ENCODE peak calls at places on chromosomes 7 and 10, in six cellular contexts. M, I, S, Y, L and G are unnamed samples.

GRCh38 chr7:107999814-108000560 is 3.0 kb downstream of the LAMB1 start:
- DNase-seq in M (peak; percentile 45), I (peak; percentile 49), S (no peak), Y (no peak), L (no peak), G (no peak)

GRCh38 chr7:123674399-123675091 is 18.9 kb downstream of the LMOD2 start:
- DNase-seq in M (no peak), I (peak; percentile 30), S (no peak), Y (no peak), L (no peak), G (no peak)

GRCh38 chr10:86163522-86164215 is 202.9 kb downstream of the GRID1 start:
- DNase-seq in M (peak; percentile 44), I (no peak), S (no peak), Y (no peak), L (no peak), G (peak; percentile 6)

GRCh38 chr7:44123190-44124003 is at the start of gene POLD2:
- DNase-seq in M (peak; percentile 95), I (peak; percentile 93), S (peak; percentile 95), Y (peak; percentile 98), L (peak; percentile 86), G (peak; percentile 98)

GRCh38 chr7:2870471-2870941 is 26.4 kb upstream of the GNA12 start:
- DNase-seq in M (peak; percentile 87), I (peak; percentile 75), S (peak; percentile 52), Y (no peak), L (no peak), G (no peak)

GRCh38 chr7:117731455-117731854 is 141.8 kb downstream of the CTTNBP2 start:
- DNase-seq in M (no peak), I (no peak), S (peak; percentile 6), Y (no peak), L (no peak), G (no peak)

GRCh38 chr7:26525413-26526287 is 234.0 kb downstream of the SNX10 start:
- DNase-seq in M (no peak), I (no peak), S (no peak), Y (no peak), L (no peak), G (no peak)

GRCh38 chr7:65307651-65308299 is 65.9 kb upstream of the ZNF92 start:
- DNase-seq in M (peak; percentile 27), I (peak; percentile 66), S (peak; percentile 73), Y (peak; percentile 76), L (peak; percentile 1), G (peak; percentile 90)

GRCh38 chr7:74183653-74184450 is 9.7 kb downstream of the EIF4H start:
- DNase-seq in M (no peak), I (no peak), S (no peak), Y (no peak), L (no peak), G (no peak)

GRCh38 chr10:3902809-3903410 is 117.9 kb upstream of the KLF6 start:
- DNase-seq in M (no peak), I (peak; percentile 59), S (no peak), Y (no peak), L (no peak), G (no peak)

GRCh38 chr10:7085913-7086589 is 324.8 kb downstream of the SFMBT2 start:
- DNase-seq in M (no peak), I (peak; percentile 69), S (peak; percentile 10), Y (no peak), L (peak; percentile 6), G (no peak)

GRCh38 chr10:114647545-114648138 is 10.4 kb downstream of the ABLIM1 start:
- DNase-seq in M (no peak), I (peak; percentile 16), S (no peak), Y (no peak), L (no peak), G (no peak)

GRCh38 chr10:95693331-95693667 is 428 bp downstream of the TCTN3 start:
- DNase-seq in M (no peak), I (no peak), S (no peak), Y (no peak), L (no peak), G (no peak)

GRCh38 chr7:7719235-7719634 is 828 bp upstream of the RPA3 start:
- DNase-seq in M (peak; percentile 40), I (peak; percentile 98), S (no peak), Y (peak; percentile 97), L (peak; percentile 13), G (no peak)